ENCODE peak calls at places on chromosomes 13 and 19, in four cellular contexts. X, B, K and R are unnamed samples.

GRCh38 chr13:79482271-79482970 is 1.5 kb downstream of the NDFIP2 start:
- DNase-seq in X (no peak), B (no peak), K (no peak), R (no peak)

GRCh38 chr13:48266967-48267639 is 34.1 kb downstream of the ITM2B start:
- DNase-seq in X (no peak), B (no peak), K (no peak), R (no peak)

GRCh38 chr19:48363500-48363809 is 285 bp downstream of the TMEM143 start:
- DNase-seq in X (no peak), B (no peak), K (no peak), R (no peak)

GRCh38 chr19:33740811-33741396 is 55.8 kb upstream of the KCTD15 start:
- DNase-seq in X (no peak), B (no peak), K (no peak), R (no peak)

GRCh38 chr19:31066385-31066784 is 282.9 kb downstream of the TSHZ3 start:
- DNase-seq in X (no peak), B (peak), K (no peak), R (peak)

GRCh38 chr13:105603283-105603682 is 932.2 kb downstream of the EFNB2 start:
- DNase-seq in X (peak), B (no peak), K (no peak), R (no peak)

GRCh38 chr19:14536926-14537692 is 7.7 kb downstream of the TECR start:
- DNase-seq in X (no peak), B (no peak), K (no peak), R (no peak)

GRCh38 chr13:114119196-114119595 is 13.2 kb downstream of the RASA3 start:
- DNase-seq in X (no peak), B (peak), K (peak), R (no peak)

GRCh38 chr13:99626461-99627082 is 125.3 kb downstream of the TM9SF2 start:
- DNase-seq in X (no peak), B (peak), K (no peak), R (no peak)

GRCh38 chr19:48203227-48203793 is 32.8 kb downstream of the ZSWIM9 start:
- DNase-seq in X (no peak), B (no peak), K (no peak), R (peak)

GRCh38 chr13:87128006-87128405 is 543.2 kb upstream of the SLITRK5 start:
- DNase-seq in X (peak), B (no peak), K (peak), R (no peak)

GRCh38 chr19:46967578-46968018 is 52.0 kb upstream of the NPAS1 start:
- DNase-seq in X (peak), B (no peak), K (no peak), R (peak)

GRCh38 chr19:53876651-53877224 is 5.3 kb upstream of the PRKCG start:
- DNase-seq in X (no peak), B (no peak), K (no peak), R (no peak)

GRCh38 chr19:12485571-12485970 is 955 bp upstream of the ZNF709 start:
- DNase-seq in X (no peak), B (no peak), K (no peak), R (no peak)

GRCh38 chr13:74644239-74644638 is 510.0 kb upstream of the KLF12 start:
- DNase-seq in X (no peak), B (no peak), K (no peak), R (no peak)

GRCh38 chr13:41691276-41691675 is 233.9 kb downstream of the RGCC start:
- DNase-seq in X (no peak), B (no peak), K (no peak), R (no peak)

GRCh38 chr19:35208121-35208520 is 20.4 kb downstream of the FAM187B start:
- DNase-seq in X (no peak), B (no peak), K (no peak), R (no peak)

GRCh38 chr19:55173717-55174409 is 6.2 kb downstream of the SYT5 start:
- DNase-seq in X (no peak), B (peak), K (peak), R (no peak)

GRCh38 chr19:2494447-2495129 is 18.7 kb downstream of the GADD45B start:
- DNase-seq in X (peak), B (no peak), K (no peak), R (peak)

GRCh38 chr19:17751103-17751911 is at the start of gene FCHO1:
- DNase-seq in X (no peak), B (no peak), K (no peak), R (no peak)

GRCh38 chr19:18029617-18030338 is 21.8 kb downstream of the ARRDC2 start:
- DNase-seq in X (peak), B (no peak), K (no peak), R (peak)

GRCh38 chr19:37999309-38000213 is 92.6 kb downstream of the SIPA1L3 start:
- DNase-seq in X (no peak), B (peak), K (peak), R (no peak)

GRCh38 chr19:32350492-32350891 is 5.1 kb downstream of the ZNF507 start:
- DNase-seq in X (no peak), B (no peak), K (no peak), R (no peak)

GRCh38 chr19:423691-424466 is 14.9 kb upstream of the C2CD4C start:
- DNase-seq in X (no peak), B (no peak), K (no peak), R (no peak)

GRCh38 chr19:1154731-1155351 is 19.2 kb downstream of the SBNO2 start:
- DNase-seq in X (no peak), B (peak), K (peak), R (no peak)

GRCh38 chr13:98490195-98490771 is 86.6 kb downstream of the STK24 start:
- DNase-seq in X (no peak), B (no peak), K (no peak), R (no peak)